ENCODE peak calls at places on chromosomes 6 and 20, in five cellular contexts. N, H, I, C and Y are unnamed samples.

GRCh38 chr20:48999890-49000870 is 45.9 kb upstream of the CSE1L start:
- DNase-seq in C (no peak), I (no peak), H (no peak), N (no peak), Y (no peak)

GRCh38 chr20:2771631-2772080 is 28.8 kb downstream of the CPXM1 start:
- DNase-seq in N (no peak), C (no peak), H (no peak), I (no peak), Y (no peak)

GRCh38 chr6:119856136-119856535 is 506.6 kb upstream of the MAN1A1 start:
- DNase-seq in H (no peak), C (no peak), I (peak), N (no peak), Y (no peak)

GRCh38 chr6:116251568-116252384 is 2.1 kb downstream of the TSPYL4 start:
- DNase-seq in I (no peak), C (no peak), H (no peak), N (no peak), Y (no peak)

GRCh38 chr20:20410678-20411077 is 42.8 kb downstream of the INSM1 start:
- DNase-seq in I (no peak), C (peak), H (no peak), N (no peak), Y (peak)

GRCh38 chr20:43119720-43120119 is 70.0 kb downstream of the PTPRT start:
- DNase-seq in I (no peak), C (no peak), N (no peak), H (no peak), Y (no peak)

GRCh38 chr6:46137387-46137786 is 7.6 kb downstream of the ENPP4 start:
- DNase-seq in H (no peak), C (no peak), I (no peak), N (no peak), Y (no peak)

GRCh38 chr6:43950206-43950605 is 177.0 kb downstream of the MRPL14 start:
- DNase-seq in I (no peak), N (no peak), C (no peak), H (peak), Y (no peak)

GRCh38 chr6:12064125-12064524 is 52.0 kb downstream of the HIVEP1 start:
- DNase-seq in H (no peak), C (no peak), N (no peak), I (no peak), Y (no peak)

DNA sequence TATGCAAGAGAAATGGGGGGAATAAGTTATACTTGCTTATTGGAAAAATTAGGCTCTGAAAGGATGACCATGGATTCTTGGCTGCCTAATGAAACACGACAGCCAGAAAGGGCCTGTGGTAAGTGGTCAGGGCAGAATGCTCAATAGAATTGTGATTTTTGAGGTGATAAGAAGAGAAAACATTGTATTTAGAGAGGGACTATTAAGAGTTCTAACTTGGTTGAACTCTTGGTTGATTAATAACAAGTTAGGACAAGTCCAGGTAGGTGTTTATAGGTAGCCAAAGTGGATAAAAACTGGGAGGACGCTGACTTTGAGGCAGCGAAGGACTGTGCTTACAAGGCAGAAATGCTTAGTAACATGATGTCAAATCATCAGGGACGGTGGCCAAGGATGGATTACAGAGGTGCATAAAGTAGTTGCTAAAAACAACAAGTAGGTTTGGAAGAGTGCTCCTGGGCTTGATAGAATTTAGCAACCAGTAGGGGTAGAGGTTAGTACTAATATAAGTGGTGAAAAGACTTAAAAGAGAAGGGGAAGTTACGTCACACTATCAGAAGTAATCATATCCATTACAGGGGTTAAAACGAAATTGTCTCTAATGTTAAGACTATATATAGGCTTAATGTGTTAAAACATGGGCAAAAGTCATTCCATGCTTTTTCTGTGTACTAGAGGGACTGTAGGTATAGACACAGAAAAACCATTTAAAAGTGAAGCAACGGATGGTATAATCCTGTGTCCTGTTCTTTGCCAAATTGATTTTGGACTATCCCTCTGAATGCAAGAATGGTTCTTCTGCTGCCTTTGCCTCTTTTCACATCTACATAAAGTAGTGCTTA is 98.6 kb downstream of the EYA4 start:
- DNase-seq in N (no peak), I (no peak), C (no peak), H (no peak), Y (no peak)
- TF ChIP-seq CTCF in N (no peak), I (no peak), C (no peak), H (no peak), Y (no peak)

DNA sequence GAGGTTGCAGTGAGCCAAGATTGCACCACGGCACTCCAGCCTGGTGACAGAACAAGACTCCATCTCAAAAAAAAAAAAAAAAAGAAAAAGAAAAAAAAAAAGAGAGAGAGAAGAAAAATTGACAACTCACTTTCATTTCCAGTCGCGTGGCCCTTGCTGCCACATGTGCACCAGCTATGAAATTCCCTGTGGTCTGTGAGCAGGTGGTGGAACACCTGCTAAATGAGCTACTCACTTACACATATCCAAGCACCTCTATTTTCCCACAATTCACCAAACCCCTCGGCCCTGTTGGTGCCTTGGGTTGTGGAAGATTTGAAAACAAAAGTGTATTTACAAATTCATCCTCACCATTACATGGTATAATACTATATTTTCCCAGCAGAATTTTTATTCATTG is 105.2 kb upstream of the ASF1A start:
- DNase-seq in I (no peak), C (no peak), H (no peak), N (no peak), Y (no peak)
- TF ChIP-seq CTCF in I (no peak), C (no peak), H (no peak), N (no peak), Y (no peak)

DNA sequence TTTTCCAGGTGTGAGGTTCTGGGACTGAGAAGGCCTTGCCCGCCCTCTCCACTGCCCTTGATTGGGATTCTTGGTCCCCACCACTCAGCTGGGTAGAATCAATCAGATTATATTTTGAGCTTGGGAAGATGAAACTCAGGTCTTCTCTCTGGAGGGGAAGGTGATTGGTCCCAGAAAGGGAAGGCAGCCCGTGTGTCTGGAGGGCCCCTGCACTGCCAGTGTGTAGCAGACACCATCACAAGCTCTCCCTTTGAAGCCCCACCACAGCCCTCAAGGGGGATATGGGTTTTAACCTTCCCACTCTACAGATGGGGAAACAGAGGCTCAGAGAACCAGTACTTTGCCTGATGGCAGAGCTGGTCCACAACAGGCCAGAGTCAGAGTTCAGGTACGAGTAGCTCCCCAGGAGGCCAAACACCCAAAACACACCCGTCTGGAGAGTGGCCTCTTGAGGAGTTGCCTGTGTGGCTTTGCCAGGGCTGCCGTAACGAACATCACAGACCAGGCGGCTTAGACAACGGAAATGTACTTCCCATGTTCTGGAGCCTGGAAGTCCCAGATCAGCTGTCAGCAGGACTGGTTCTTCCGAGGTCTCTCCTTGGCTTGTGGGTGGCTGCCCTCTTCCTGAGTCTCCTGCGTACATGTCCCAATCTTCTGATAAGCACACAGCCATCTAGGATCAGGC is 205.6 kb downstream of the SYNDIG1 start:
- DNase-seq in C (no peak), H (peak), N (peak), I (no peak), Y (no peak)
- TF ChIP-seq CTCF in C (no peak), H (no peak), N (no peak), I (no peak), Y (no peak)

GRCh38 chr6:28390688-28391087 is 8.9 kb downstream of the ZSCAN12 start:
- DNase-seq in H (no peak), C (no peak), I (no peak), N (no peak), Y (no peak)
- TF ChIP-seq CTCF in H (no peak), C (no peak), I (no peak), N (no peak), Y (no peak)